ENCODE peak calls at places on chromosomes 5 and 9, in nine cellular contexts. Q is Peyer's patch; A is KG1; L is NCI-H510A; Z is NAMALWA; V is DMS153; P is HS-27A; G is globus pallidus; T is stimulated activated CD8-positive, alpha-beta memory T cell treated with anti-CD3 and anti-CD28 coated beads, Interleukin-4, amount 100 ng/mL, for 1 hour. M is an unnamed sample.
A peak's percentile ranks its signal among the peaks of the same experiment; 100 is the strongest.

GRCh38 chr9:134134949-134135342 is 936 bp upstream of the WDR5 start:
- DNase-seq in Q (no peak), A (no peak), L (no peak), Z (no peak), V (no peak), P (no peak), G (no peak), T (no peak), M (no peak)

GRCh38 chr5:180155331-180155881 is 53.6 kb downstream of the RASGEF1C start:
- DNase-seq in Q (no peak), A (no peak), L (no peak), Z (no peak), V (no peak), P (no peak), G (no peak), T (no peak), M (no peak)

GRCh38 chr5:34621280-34622045 is 34.7 kb upstream of the RAI14 start:
- DNase-seq in Q (no peak), A (no peak), L (no peak), Z (no peak), V (no peak), P (no peak), G (no peak), T (no peak), M (no peak)

GRCh38 chr5:179824745-179825112 is 4.0 kb downstream of the SQSTM1 start:
- DNase-seq in Q (peak; percentile 46), A (no peak), L (no peak), Z (no peak), V (no peak), P (no peak), G (no peak), T (no peak), M (peak; percentile 5)

GRCh38 chr9:35658144-35658893 is at the start of gene CCDC107:
- DNase-seq in Q (peak; percentile 92), A (peak; percentile 82), L (peak; percentile 17), Z (peak; percentile 93), V (peak; percentile 57), P (no peak), G (peak; percentile 92), T (peak; percentile 67), M (peak; percentile 93)

GRCh38 chr9:80964951-80965350 is 724.4 kb downstream of the TLE1 start:
- DNase-seq in Q (no peak), A (no peak), L (no peak), Z (no peak), V (no peak), P (no peak), G (no peak), T (no peak), M (no peak)

GRCh38 chr9:94135222-94135621 is 51.0 kb downstream of the PTPDC1 start:
- DNase-seq in Q (no peak), A (no peak), L (no peak), Z (no peak), V (no peak), P (no peak), G (no peak), T (no peak), M (no peak)

GRCh38 chr5:157485340-157485739 is 25.3 kb downstream of the NIPAL4 start:
- DNase-seq in Q (no peak), A (no peak), L (no peak), Z (peak; percentile 28), V (no peak), P (no peak), G (no peak), T (no peak), M (no peak)

GRCh38 chr9:20041717-20042116 is 252.9 kb upstream of the SLC24A2 start:
- DNase-seq in Q (no peak), A (no peak), L (no peak), Z (no peak), V (no peak), P (no peak), G (no peak), T (no peak), M (no peak)

GRCh38 chr5:66356011-66356565 is 212.0 kb downstream of the SREK1 start:
- DNase-seq in Q (no peak), A (no peak), L (no peak), Z (no peak), V (no peak), P (peak; percentile 19), G (no peak), T (no peak), M (no peak)

GRCh38 chr9:83384214-83384613 is 154.0 kb downstream of the FRMD3 start:
- DNase-seq in Q (no peak), A (no peak), L (peak; percentile 67), Z (no peak), V (peak; percentile 91), P (no peak), G (no peak), T (no peak), M (no peak)

GRCh38 chr9:112863214-112863613 is 27.5 kb downstream of the SLC46A2 start:
- DNase-seq in Q (no peak), A (peak; percentile 27), L (no peak), Z (peak; percentile 30), V (no peak), P (no peak), G (no peak), T (no peak), M (peak; percentile 44)

GRCh38 chr5:150278046-150278760 is 11.4 kb downstream of the CAMK2A start:
- DNase-seq in Q (no peak), A (no peak), L (no peak), Z (no peak), V (no peak), P (no peak), G (no peak), T (no peak), M (no peak)

GRCh38 chr5:67293177-67293576 is 96.6 kb upstream of the CD180 start:
- DNase-seq in Q (no peak), A (no peak), L (no peak), Z (no peak), V (no peak), P (no peak), G (peak; percentile 80), T (no peak), M (no peak)

GRCh38 chr9:134283111-134283515 is 43.1 kb upstream of the RXRA start:
- DNase-seq in Q (peak; percentile 63), A (no peak), L (no peak), Z (no peak), V (peak; percentile 32), P (no peak), G (peak; percentile 75), T (no peak), M (peak; percentile 81)

GRCh38 chr9:68500457-68501158 is 40.1 kb downstream of the TMEM252 start:
- DNase-seq in Q (no peak), A (no peak), L (no peak), Z (no peak), V (no peak), P (peak; percentile 4), G (no peak), T (no peak), M (no peak)

GRCh38 chr9:83649515-83649914 is 26.6 kb downstream of the IDNK start:
- DNase-seq in Q (no peak), A (no peak), L (no peak), Z (no peak), V (no peak), P (no peak), G (no peak), T (no peak), M (no peak)

GRCh38 chr9:87696641-87697040 is 29.3 kb upstream of the CTSL start:
- DNase-seq in Q (no peak), A (no peak), L (no peak), Z (no peak), V (no peak), P (no peak), G (no peak), T (no peak), M (no peak)

GRCh38 chr5:30197662-30198061 is 995.8 kb upstream of the CDH6 start:
- DNase-seq in Q (no peak), A (no peak), L (peak; percentile 51), Z (no peak), V (no peak), P (no peak), G (no peak), T (no peak), M (no peak)

GRCh38 chr9:32427111-32427873 is 42.8 kb downstream of the ACO1 start:
- DNase-seq in Q (peak; percentile 56), A (no peak), L (no peak), Z (no peak), V (no peak), P (no peak), G (no peak), T (no peak), M (no peak)

GRCh38 chr5:96816430-96816939 is 8.7 kb upstream of the ERAP1 start:
- DNase-seq in Q (no peak), A (peak; percentile 38), L (no peak), Z (peak; percentile 63), V (no peak), P (no peak), G (no peak), T (peak; percentile 31), M (no peak)

GRCh38 chr5:145585-146323 is 45.5 kb upstream of the LRRC14B start:
- DNase-seq in Q (no peak), A (no peak), L (no peak), Z (no peak), V (no peak), P (no peak), G (no peak), T (no peak), M (no peak)

GRCh38 chr5:119682372-119682771 is 53.0 kb downstream of the FAM170A start:
- DNase-seq in Q (no peak), A (no peak), L (no peak), Z (no peak), V (no peak), P (no peak), G (no peak), T (no peak), M (no peak)

GRCh38 chr5:675876-676698 is 17.1 kb downstream of the TPPP start:
- DNase-seq in Q (peak; percentile 45), A (no peak), L (no peak), Z (no peak), V (no peak), P (no peak), G (no peak), T (no peak), M (no peak)

GRCh38 chr5:169721771-169722170 is 84.7 kb downstream of the DOCK2 start:
- DNase-seq in Q (no peak), A (no peak), L (no peak), Z (no peak), V (no peak), P (no peak), G (no peak), T (no peak), M (no peak)

GRCh38 chr5:123617561-123617960 is 105.6 kb downstream of the CSNK1G3 start:
- DNase-seq in Q (no peak), A (no peak), L (no peak), Z (no peak), V (no peak), P (no peak), G (no peak), T (no peak), M (no peak)

GRCh38 chr5:1772634-1773033 is 27.0 kb downstream of the MRPL36 start:
- DNase-seq in Q (no peak), A (no peak), L (no peak), Z (peak; percentile 74), V (peak; percentile 15), P (no peak), G (no peak), T (no peak), M (no peak)

GRCh38 chr5:134140530-134141201 is 26.2 kb downstream of the TCF7 start:
- DNase-seq in Q (peak; percentile 75), A (peak; percentile 10), L (peak; percentile 9), Z (peak; percentile 82), V (peak; percentile 50), P (peak; percentile 14), G (peak; percentile 63), T (no peak), M (peak; percentile 72)

GRCh38 chr5:5063533-5063953 is 76.6 kb upstream of the ADAMTS16 start:
- DNase-seq in Q (no peak), A (no peak), L (no peak), Z (peak; percentile 30), V (no peak), P (no peak), G (no peak), T (no peak), M (no peak)

GRCh38 chr5:154826-155225 is 36.5 kb upstream of the LRRC14B start:
- DNase-seq in Q (no peak), A (no peak), L (no peak), Z (peak; percentile 85), V (no peak), P (no peak), G (no peak), T (no peak), M (no peak)